ENCODE peak calls at places on chromosomes 3 and 15, in five cellular contexts. One of them, this sample, is unnamed.

GRCh38 chr3:107810195-107811071 is 280.4 kb downstream of the CD47 start:
- DNase-seq in mammary epithelial cell: peak
- DNase-seq in AG04450: no peak
- DNase-seq in hepatocyte: peak
- DNase-seq in astrocyte: no peak
- DNase-seq in this sample: no peak

GRCh38 chr15:42118650-42119531 is 24.5 kb upstream of the PLA2G4D start:
- DNase-seq in mammary epithelial cell: no peak
- DNase-seq in AG04450: no peak
- DNase-seq in hepatocyte: peak
- DNase-seq in astrocyte: no peak
- DNase-seq in this sample: peak

GRCh38 chr15:58537480-58537879 is 105.7 kb downstream of the LIPC start:
- DNase-seq in mammary epithelial cell: no peak
- DNase-seq in AG04450: no peak
- DNase-seq in hepatocyte: no peak
- DNase-seq in astrocyte: no peak
- DNase-seq in this sample: no peak

GRCh38 chr15:62426387-62426956 is 261.4 kb upstream of the C2CD4B start:
- DNase-seq in mammary epithelial cell: no peak
- DNase-seq in AG04450: no peak
- DNase-seq in hepatocyte: no peak
- DNase-seq in astrocyte: peak
- DNase-seq in this sample: no peak

GRCh38 chr3:155194973-155195372 is 98.5 kb downstream of the STRIT1 start:
- DNase-seq in mammary epithelial cell: no peak
- DNase-seq in AG04450: no peak
- DNase-seq in hepatocyte: no peak
- DNase-seq in astrocyte: no peak
- DNase-seq in this sample: no peak

GRCh38 chr3:104763007-104763406 is 603.7 kb upstream of the ALCAM start:
- DNase-seq in mammary epithelial cell: no peak
- DNase-seq in AG04450: no peak
- DNase-seq in hepatocyte: no peak
- DNase-seq in astrocyte: peak
- DNase-seq in this sample: no peak

GRCh38 chr15:69145694-69146492 is 14.5 kb upstream of the GLCE start:
- DNase-seq in mammary epithelial cell: no peak
- DNase-seq in AG04450: no peak
- DNase-seq in hepatocyte: peak
- DNase-seq in astrocyte: peak
- DNase-seq in this sample: no peak

GRCh38 chr3:150603090-150603887 is at the start of gene SELENOT:
- DNase-seq in mammary epithelial cell: peak
- DNase-seq in AG04450: peak
- DNase-seq in hepatocyte: peak
- DNase-seq in astrocyte: peak
- DNase-seq in this sample: peak

GRCh38 chr3:138468886-138469285 is 34.5 kb downstream of the ESYT3 start:
- DNase-seq in mammary epithelial cell: peak
- DNase-seq in AG04450: no peak
- DNase-seq in hepatocyte: no peak
- DNase-seq in astrocyte: no peak
- DNase-seq in this sample: no peak

GRCh38 chr3:52792961-52793695 is 1.5 kb upstream of the ITIH3 start:
- DNase-seq in mammary epithelial cell: no peak
- DNase-seq in AG04450: no peak
- DNase-seq in hepatocyte: no peak
- DNase-seq in astrocyte: no peak
- DNase-seq in this sample: no peak

GRCh38 chr3:72702997-72703396 is 145.2 kb downstream of the SHQ1 start:
- DNase-seq in mammary epithelial cell: no peak
- DNase-seq in AG04450: no peak
- DNase-seq in hepatocyte: no peak
- DNase-seq in astrocyte: no peak
- DNase-seq in this sample: no peak

GRCh38 chr15:52481915-52482314 is 46.8 kb downstream of the MYO5A start:
- DNase-seq in mammary epithelial cell: peak
- DNase-seq in AG04450: peak
- DNase-seq in hepatocyte: no peak
- DNase-seq in astrocyte: peak
- DNase-seq in this sample: no peak

GRCh38 chr15:80969316-80969715 is 20.3 kb downstream of the MESD start:
- DNase-seq in mammary epithelial cell: no peak
- DNase-seq in AG04450: no peak
- DNase-seq in hepatocyte: no peak
- DNase-seq in astrocyte: no peak
- DNase-seq in this sample: no peak

GRCh38 chr3:53844262-53845102 is 1.7 kb downstream of the CHDH start:
- DNase-seq in mammary epithelial cell: no peak
- DNase-seq in AG04450: no peak
- DNase-seq in hepatocyte: peak
- DNase-seq in astrocyte: no peak
- DNase-seq in this sample: no peak

GRCh38 chr3:178397836-178398235 is 138.4 kb upstream of the KCNMB2 start:
- DNase-seq in mammary epithelial cell: no peak
- DNase-seq in AG04450: no peak
- DNase-seq in hepatocyte: no peak
- DNase-seq in astrocyte: no peak
- DNase-seq in this sample: no peak

GRCh38 chr15:99586121-99586520 is 20.3 kb downstream of the MEF2A start:
- DNase-seq in mammary epithelial cell: no peak
- DNase-seq in AG04450: no peak
- DNase-seq in hepatocyte: no peak
- DNase-seq in astrocyte: no peak
- DNase-seq in this sample: no peak

GRCh38 chr15:98954411-98954810 is 53.2 kb downstream of the PGPEP1L start:
- DNase-seq in mammary epithelial cell: no peak
- DNase-seq in AG04450: peak
- DNase-seq in hepatocyte: no peak
- DNase-seq in astrocyte: peak
- DNase-seq in this sample: peak

GRCh38 chr15:81087121-81087520 is 46.9 kb upstream of the CFAP161 start:
- DNase-seq in mammary epithelial cell: no peak
- DNase-seq in AG04450: no peak
- DNase-seq in hepatocyte: no peak
- DNase-seq in astrocyte: no peak
- DNase-seq in this sample: no peak

GRCh38 chr15:56207092-56207491 is 36.6 kb downstream of the RFX7 start:
- DNase-seq in mammary epithelial cell: no peak
- DNase-seq in AG04450: no peak
- DNase-seq in hepatocyte: no peak
- DNase-seq in astrocyte: no peak
- DNase-seq in this sample: no peak

GRCh38 chr15:56208641-56209155 is 35.0 kb downstream of the RFX7 start:
- DNase-seq in mammary epithelial cell: no peak
- DNase-seq in AG04450: no peak
- DNase-seq in hepatocyte: no peak
- DNase-seq in astrocyte: peak
- DNase-seq in this sample: no peak

GRCh38 chr15:56205061-56205876 is 38.4 kb downstream of the RFX7 start:
- DNase-seq in mammary epithelial cell: peak
- DNase-seq in AG04450: no peak
- DNase-seq in hepatocyte: no peak
- DNase-seq in astrocyte: peak
- DNase-seq in this sample: no peak

GRCh38 chr15:56208185-56208584 is 35.5 kb downstream of the RFX7 start:
- DNase-seq in mammary epithelial cell: no peak
- DNase-seq in AG04450: no peak
- DNase-seq in hepatocyte: no peak
- DNase-seq in astrocyte: no peak
- DNase-seq in this sample: no peak

DNA sequence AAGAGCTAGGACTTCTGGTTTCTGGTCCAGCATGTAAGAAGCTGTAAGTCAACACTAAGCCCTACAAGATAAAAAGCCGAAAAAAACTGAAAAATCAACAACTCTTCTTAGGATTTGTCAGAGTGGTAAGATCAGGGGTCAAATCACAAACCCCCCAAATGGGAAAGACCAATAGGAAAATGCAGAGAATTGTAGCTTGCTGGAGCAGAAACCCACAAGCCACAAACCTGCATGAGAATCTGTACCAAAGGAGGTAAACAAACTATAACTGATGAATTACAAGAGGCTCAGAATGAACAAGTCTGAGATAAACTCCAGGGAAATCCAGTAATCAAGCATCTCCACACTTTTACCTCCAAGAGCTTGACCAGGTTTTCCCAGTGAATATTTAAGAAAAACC is 36.0 kb downstream of the RFX7 start:
- DNase-seq in mammary epithelial cell: no peak
- DNase-seq in AG04450: no peak
- DNase-seq in hepatocyte: no peak
- DNase-seq in astrocyte: peak
- DNase-seq in this sample: no peak
- H3K4me3 ChIP-seq in mammary epithelial cell: no peak
- H3K4me3 ChIP-seq in AG04450: no peak
- H3K4me3 ChIP-seq in hepatocyte: no peak
- H3K4me3 ChIP-seq in astrocyte: no peak
- H3K4me3 ChIP-seq in this sample: no peak

DNA sequence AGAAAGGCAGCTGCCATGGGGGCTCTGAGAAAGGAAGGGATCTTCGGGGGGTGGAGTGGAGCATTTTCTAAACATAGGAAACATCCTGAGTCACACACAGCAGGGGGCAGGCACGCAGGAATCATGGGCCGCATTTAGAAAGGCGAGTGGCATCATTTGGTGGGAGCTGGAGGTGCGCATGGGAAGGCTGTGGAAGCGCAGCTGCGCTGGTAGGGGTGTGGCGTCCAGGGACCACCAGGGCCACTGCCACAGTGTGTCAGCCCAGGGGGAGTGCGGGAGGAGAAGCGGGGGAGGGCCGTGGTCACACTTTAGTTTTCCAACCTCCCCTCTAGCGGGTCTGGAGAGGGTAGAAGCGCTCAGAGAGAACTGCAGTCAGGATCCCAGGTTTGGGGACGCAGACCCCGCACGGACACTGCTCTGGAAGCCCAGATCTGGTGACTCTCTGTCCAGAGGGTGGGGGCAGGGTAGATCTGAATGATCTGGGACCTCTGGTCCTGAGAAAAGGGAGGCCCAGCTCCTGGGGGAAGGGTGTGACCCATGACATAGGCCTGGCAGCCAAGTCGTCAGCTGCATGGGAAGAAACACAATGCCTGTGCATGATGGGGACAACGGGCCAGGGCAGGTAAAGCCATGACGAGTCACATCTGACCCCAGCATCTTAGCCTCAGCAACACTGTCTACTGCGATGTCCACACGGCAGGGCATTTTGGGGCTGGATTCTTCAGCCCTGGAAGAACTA is 88.0 kb upstream of the IQSEC1 start:
- DNase-seq in mammary epithelial cell: no peak
- DNase-seq in AG04450: no peak
- DNase-seq in hepatocyte: no peak
- DNase-seq in astrocyte: no peak
- DNase-seq in this sample: no peak
- TF ChIP-seq CTCF in mammary epithelial cell: no peak
- TF ChIP-seq CTCF in AG04450: no peak
- TF ChIP-seq CTCF in hepatocyte: no peak
- TF ChIP-seq CTCF in astrocyte: no peak
- TF ChIP-seq CTCF in this sample: no peak

GRCh38 chr3:179957264-179957845 is 79.4 kb downstream of the PEX5L start:
- DNase-seq in mammary epithelial cell: no peak
- DNase-seq in AG04450: no peak
- DNase-seq in hepatocyte: no peak
- DNase-seq in astrocyte: no peak
- DNase-seq in this sample: no peak
- H3K4me3 ChIP-seq in mammary epithelial cell: no peak
- H3K4me3 ChIP-seq in AG04450: no peak
- H3K4me3 ChIP-seq in hepatocyte: no peak
- H3K4me3 ChIP-seq in astrocyte: no peak
- H3K4me3 ChIP-seq in this sample: no peak

DNA sequence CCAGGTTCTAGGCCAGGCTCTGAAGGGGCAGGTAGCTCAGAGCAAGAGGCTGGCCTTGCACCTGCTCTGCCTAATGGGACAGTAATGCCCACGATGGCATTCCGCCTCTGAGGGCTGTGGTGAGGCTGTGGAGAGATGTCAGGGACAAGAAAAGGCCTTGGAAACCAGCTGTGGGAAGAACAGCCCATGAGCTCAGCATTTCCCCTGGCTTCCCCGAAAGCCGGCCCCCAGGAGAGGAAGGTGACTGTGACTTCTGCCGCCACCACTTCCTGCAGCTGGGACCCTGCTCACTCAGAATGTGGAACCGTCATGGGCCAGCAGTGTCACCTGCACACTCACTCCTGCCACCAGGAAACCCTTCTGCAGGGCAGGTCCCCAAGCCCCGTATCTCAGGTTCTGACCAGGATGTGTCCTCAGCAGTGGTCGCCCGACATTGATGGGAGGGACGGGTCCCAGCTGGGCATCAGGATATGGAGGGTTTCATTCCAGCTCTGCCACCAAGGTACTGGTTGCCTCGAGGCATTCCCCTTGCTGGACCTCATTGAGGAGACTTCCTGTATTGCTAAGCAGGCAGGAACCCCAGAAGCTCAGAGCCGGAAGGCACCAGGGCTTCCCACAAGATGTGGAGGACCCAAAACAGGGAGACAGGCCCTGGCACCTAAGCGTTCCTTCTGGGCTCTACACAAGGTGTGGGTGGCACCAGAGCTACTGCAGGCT is 30.7 kb downstream of the SEMA7A start:
- DNase-seq in mammary epithelial cell: no peak
- DNase-seq in AG04450: no peak
- DNase-seq in hepatocyte: no peak
- DNase-seq in astrocyte: no peak
- DNase-seq in this sample: no peak
- TF ChIP-seq CTCF in mammary epithelial cell: no peak
- TF ChIP-seq CTCF in AG04450: no peak
- TF ChIP-seq CTCF in hepatocyte: no peak
- TF ChIP-seq CTCF in astrocyte: no peak
- TF ChIP-seq CTCF in this sample: no peak

DNA sequence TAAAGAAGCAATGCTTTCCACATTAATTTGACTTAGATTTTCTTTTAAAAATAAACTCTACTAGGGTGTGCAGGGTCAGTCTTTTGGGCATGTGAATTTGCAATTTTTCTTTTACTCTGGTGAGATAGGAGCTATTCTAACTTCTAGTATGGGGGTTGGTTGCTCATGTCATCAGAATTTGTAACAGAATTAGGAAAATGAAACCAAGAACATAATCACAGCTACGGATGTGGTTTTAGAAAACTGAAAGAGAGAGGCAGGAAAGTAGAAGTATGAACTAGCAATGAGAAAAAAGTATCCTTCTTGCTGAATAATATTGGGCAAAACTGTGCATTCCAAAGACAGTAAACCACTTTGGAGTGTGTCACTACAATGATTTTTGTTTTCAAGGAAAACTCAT is 43.4 kb downstream of the ADPGK start:
- DNase-seq in mammary epithelial cell: no peak
- DNase-seq in AG04450: no peak
- DNase-seq in hepatocyte: no peak
- DNase-seq in astrocyte: no peak
- DNase-seq in this sample: no peak
- H3K4me3 ChIP-seq in mammary epithelial cell: no peak
- H3K4me3 ChIP-seq in AG04450: no peak
- H3K4me3 ChIP-seq in hepatocyte: no peak
- H3K4me3 ChIP-seq in astrocyte: no peak
- H3K4me3 ChIP-seq in this sample: no peak

DNA sequence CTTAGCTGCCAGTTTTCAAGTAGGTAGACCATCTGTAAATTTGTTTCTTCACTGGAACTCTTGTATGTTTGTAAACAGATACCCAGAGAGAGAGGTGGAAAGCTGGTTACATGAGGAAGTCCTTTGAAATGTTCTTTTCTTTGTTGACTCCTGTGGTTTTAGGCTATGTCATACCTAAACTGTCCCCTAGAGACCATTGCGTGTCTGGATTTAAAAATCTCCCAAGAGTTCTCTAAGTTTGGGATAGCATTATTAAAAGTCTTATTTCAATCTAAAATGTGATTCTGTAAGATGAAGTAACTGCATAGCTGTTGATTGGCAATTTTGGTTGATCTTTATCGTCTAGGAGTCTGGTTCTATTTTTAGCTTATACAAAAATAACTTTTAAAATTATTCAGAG is 127.2 kb downstream of the GHSR start:
- DNase-seq in mammary epithelial cell: no peak
- DNase-seq in AG04450: no peak
- DNase-seq in hepatocyte: no peak
- DNase-seq in astrocyte: peak
- DNase-seq in this sample: no peak
- TF ChIP-seq CTCF in mammary epithelial cell: no peak
- TF ChIP-seq CTCF in AG04450: no peak
- TF ChIP-seq CTCF in hepatocyte: no peak
- TF ChIP-seq CTCF in astrocyte: peak
- TF ChIP-seq CTCF in this sample: no peak

This sample was measured in LNCaP clone FGC.